ENCODE peak calls at places on chromosomes 2 and 18, in five cellular contexts. P, R, C, K and Y are unnamed samples.

GRCh38 chr18:42882146-42882545 is 233.3 kb downstream of the RIT2 start:
- DNase-seq in K (no peak), C (no peak), R (no peak), P (no peak), Y (no peak)

GRCh38 chr18:48922203-48922800 is 28.5 kb downstream of the SMAD7 start:
- DNase-seq in P (no peak), C (no peak), K (no peak), R (peak; percentile 19), Y (no peak)

GRCh38 chr2:26245810-26246209 is 1.1 kb downstream of the HADHB start:
- DNase-seq in K (no peak), P (no peak), R (no peak), C (no peak), Y (no peak)

GRCh38 chr2:52144588-52144987 is 1112.7 kb upstream of the NRXN1 start:
- DNase-seq in R (no peak), P (no peak), K (no peak), C (no peak), Y (no peak)

GRCh38 chr18:45806226-45806625 is 19.2 kb upstream of the SIGLEC15 start:
- DNase-seq in C (no peak), R (no peak), P (no peak), K (no peak), Y (no peak)

GRCh38 chr2:201116959-201117734 is 1.2 kb downstream of the CFLAR start:
- DNase-seq in K (peak; percentile 73), P (peak; percentile 76), R (no peak), C (no peak), Y (no peak)

GRCh38 chr2:189157431-189157830 is 22.1 kb downstream of the COL5A2 start:
- DNase-seq in P (no peak), K (no peak), R (no peak), C (no peak), Y (no peak)

GRCh38 chr2:233129351-233129978 is 69.3 kb downstream of the INPP5D start:
- DNase-seq in C (no peak), R (peak; percentile 78), P (no peak), K (no peak), Y (no peak)

GRCh38 chr2:29074401-29074800 is at the start of gene PCARE:
- DNase-seq in R (no peak), P (no peak), K (no peak), C (no peak), Y (no peak)

DNA sequence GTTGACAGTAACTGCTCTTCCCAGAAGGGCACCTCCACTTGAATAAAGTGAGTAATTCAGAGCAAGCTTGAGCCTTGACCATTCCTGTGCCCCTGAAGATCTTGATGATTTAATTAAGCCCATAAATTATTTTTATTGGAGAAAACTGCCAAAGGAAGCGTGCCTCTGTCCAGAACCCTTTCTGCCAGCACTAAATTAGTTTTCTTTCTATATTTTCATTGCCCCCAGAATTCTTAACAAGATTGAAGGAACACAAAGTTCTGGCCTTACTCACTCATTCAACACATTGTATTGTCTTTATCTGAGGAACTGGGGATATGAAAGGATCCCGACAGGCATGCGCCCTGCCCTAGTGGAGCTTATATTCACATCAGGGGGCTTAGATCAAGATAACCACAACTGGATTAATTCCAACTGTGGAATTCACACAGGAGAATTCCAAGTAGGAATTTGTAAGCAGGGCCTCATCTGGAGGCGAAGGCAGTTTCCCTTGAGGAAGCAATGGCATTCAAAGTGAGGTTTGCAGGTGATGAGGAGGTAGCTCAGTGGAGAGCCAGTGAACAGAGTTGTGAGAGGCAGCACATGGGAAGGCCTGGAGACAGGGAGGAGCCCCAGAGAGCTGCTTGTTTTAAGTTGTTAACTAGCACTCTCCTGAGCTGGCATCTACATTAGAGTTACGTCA is 21.1 kb downstream of the PTRHD1 start:
- DNase-seq in R (no peak), C (no peak), K (no peak), P (no peak), Y (no peak)
- TF ChIP-seq CTCF in R (no peak), C (no peak), K (no peak), P (no peak), Y (no peak)

GRCh38 chr18:79800353-79801180 is 2.8 kb downstream of the KCNG2 start:
- DNase-seq in R (no peak), C (no peak), P (no peak), K (no peak), Y (no peak)
- TF ChIP-seq CTCF in R (no peak), C (no peak), P (no peak), K (no peak), Y (no peak)

GRCh38 chr2:12955864-12956263 is 239.1 kb downstream of the TRIB2 start:
- DNase-seq in P (no peak), K (no peak), R (no peak), C (no peak), Y (no peak)
- TF ChIP-seq CTCF in P (no peak), K (no peak), R (no peak), C (no peak), Y (no peak)

GRCh38 chr18:44679912-44680270 is 797 bp upstream of the SETBP1 start:
- DNase-seq in K (peak; percentile 67), C (no peak), P (no peak), R (peak; percentile 42), Y (no peak)

GRCh38 chr18:44681611-44682010 is 923 bp downstream of the SETBP1 start:
- DNase-seq in P (no peak), R (no peak), K (no peak), C (no peak), Y (no peak)

GRCh38 chr18:44679056-44679911 is 1.4 kb upstream of the SETBP1 start:
- DNase-seq in P (peak; percentile 57), C (peak; percentile 37), K (peak; percentile 91), R (peak; percentile 79), Y (peak; percentile 23)

GRCh38 chr18:44681039-44681595 is 429 bp downstream of the SETBP1 start:
- DNase-seq in K (no peak), R (no peak), P (no peak), C (no peak), Y (no peak)

GRCh38 chr18:44680271-44681038 is at the start of gene SETBP1:
- DNase-seq in R (peak; percentile 61), C (peak; percentile 19), P (peak; percentile 20), K (peak; percentile 72), Y (no peak)
- TF ChIP-seq CTCF in R (no peak), C (no peak), P (no peak), K (no peak), Y (no peak)